ENCODE peak calls at places on chromosomes 2 and 18, in four cellular contexts. One of them, this sample, is unnamed.
A peak's percentile ranks its signal among the peaks of the same experiment; 100 is the strongest.

GRCh38 chr2:146523218-146523617 is 1321.6 kb upstream of the ACVR2A start:
- DNase-seq in mucosa of gallbladder: no peak
- DNase-seq in stimulated activated CD8-positive, alpha-beta memory T cell treated with anti-CD3 and anti-CD28 coated beads, Interleukin-12 subunit alpha, Interleukin-12 subunit beta, amount 100 ng/mL, for 1 hour: no peak
- DNase-seq in brain microvascular endothelial cell: no peak
- DNase-seq in this sample: no peak

GRCh38 chr2:75607988-75608683 is 38.4 kb upstream of the MRPL19 start:
- DNase-seq in mucosa of gallbladder: no peak
- DNase-seq in stimulated activated CD8-positive, alpha-beta memory T cell treated with anti-CD3 and anti-CD28 coated beads, Interleukin-12 subunit alpha, Interleukin-12 subunit beta, amount 100 ng/mL, for 1 hour: no peak
- DNase-seq in brain microvascular endothelial cell: no peak
- DNase-seq in this sample: no peak

GRCh38 chr2:226796840-226797288 is 2.8 kb downstream of the IRS1 start:
- DNase-seq in mucosa of gallbladder: peak; percentile 63
- DNase-seq in stimulated activated CD8-positive, alpha-beta memory T cell treated with anti-CD3 and anti-CD28 coated beads, Interleukin-12 subunit alpha, Interleukin-12 subunit beta, amount 100 ng/mL, for 1 hour: no peak
- DNase-seq in brain microvascular endothelial cell: no peak
- DNase-seq in this sample: no peak

GRCh38 chr18:24959100-24959499 is 392.9 kb downstream of the ZNF521 start:
- DNase-seq in mucosa of gallbladder: no peak
- DNase-seq in stimulated activated CD8-positive, alpha-beta memory T cell treated with anti-CD3 and anti-CD28 coated beads, Interleukin-12 subunit alpha, Interleukin-12 subunit beta, amount 100 ng/mL, for 1 hour: no peak
- DNase-seq in brain microvascular endothelial cell: no peak
- DNase-seq in this sample: peak; percentile 2

GRCh38 chr18:59988098-59988706 is 88.4 kb downstream of the PMAIP1 start:
- DNase-seq in mucosa of gallbladder: peak; percentile 25
- DNase-seq in stimulated activated CD8-positive, alpha-beta memory T cell treated with anti-CD3 and anti-CD28 coated beads, Interleukin-12 subunit alpha, Interleukin-12 subunit beta, amount 100 ng/mL, for 1 hour: peak; percentile 30
- DNase-seq in brain microvascular endothelial cell: peak; percentile 17
- DNase-seq in this sample: peak; percentile 17

GRCh38 chr2:240355001-240355891 is 80.2 kb upstream of the GPC1 start:
- DNase-seq in mucosa of gallbladder: no peak
- DNase-seq in stimulated activated CD8-positive, alpha-beta memory T cell treated with anti-CD3 and anti-CD28 coated beads, Interleukin-12 subunit alpha, Interleukin-12 subunit beta, amount 100 ng/mL, for 1 hour: no peak
- DNase-seq in brain microvascular endothelial cell: no peak
- DNase-seq in this sample: no peak

GRCh38 chr2:85414761-85415498 is 3.6 kb upstream of the SH2D6 start:
- DNase-seq in mucosa of gallbladder: no peak
- DNase-seq in stimulated activated CD8-positive, alpha-beta memory T cell treated with anti-CD3 and anti-CD28 coated beads, Interleukin-12 subunit alpha, Interleukin-12 subunit beta, amount 100 ng/mL, for 1 hour: no peak
- DNase-seq in brain microvascular endothelial cell: no peak
- DNase-seq in this sample: no peak

GRCh38 chr2:227115761-227116160 is 48.2 kb downstream of the COL4A4 start:
- DNase-seq in mucosa of gallbladder: no peak
- DNase-seq in stimulated activated CD8-positive, alpha-beta memory T cell treated with anti-CD3 and anti-CD28 coated beads, Interleukin-12 subunit alpha, Interleukin-12 subunit beta, amount 100 ng/mL, for 1 hour: no peak
- DNase-seq in brain microvascular endothelial cell: no peak
- DNase-seq in this sample: no peak

GRCh38 chr2:120037995-120038541 is 25.2 kb downstream of the EPB41L5 start:
- DNase-seq in mucosa of gallbladder: no peak
- DNase-seq in stimulated activated CD8-positive, alpha-beta memory T cell treated with anti-CD3 and anti-CD28 coated beads, Interleukin-12 subunit alpha, Interleukin-12 subunit beta, amount 100 ng/mL, for 1 hour: no peak
- DNase-seq in brain microvascular endothelial cell: no peak
- DNase-seq in this sample: no peak

GRCh38 chr2:112603731-112604130 is 19.3 kb downstream of the CHCHD5 start:
- DNase-seq in mucosa of gallbladder: no peak
- DNase-seq in stimulated activated CD8-positive, alpha-beta memory T cell treated with anti-CD3 and anti-CD28 coated beads, Interleukin-12 subunit alpha, Interleukin-12 subunit beta, amount 100 ng/mL, for 1 hour: no peak
- DNase-seq in brain microvascular endothelial cell: no peak
- DNase-seq in this sample: no peak

GRCh38 chr2:240560084-240560479 is at the start of gene DUSP28:
- DNase-seq in mucosa of gallbladder: peak; percentile 94
- DNase-seq in stimulated activated CD8-positive, alpha-beta memory T cell treated with anti-CD3 and anti-CD28 coated beads, Interleukin-12 subunit alpha, Interleukin-12 subunit beta, amount 100 ng/mL, for 1 hour: peak; percentile 72
- DNase-seq in brain microvascular endothelial cell: peak; percentile 78
- DNase-seq in this sample: peak; percentile 91

GRCh38 chr18:51911582-51911981 is 428.4 kb upstream of the DCC start:
- DNase-seq in mucosa of gallbladder: no peak
- DNase-seq in stimulated activated CD8-positive, alpha-beta memory T cell treated with anti-CD3 and anti-CD28 coated beads, Interleukin-12 subunit alpha, Interleukin-12 subunit beta, amount 100 ng/mL, for 1 hour: no peak
- DNase-seq in brain microvascular endothelial cell: no peak
- DNase-seq in this sample: no peak

GRCh38 chr2:64227603-64228125 is 83.4 kb upstream of the PELI1 start:
- DNase-seq in mucosa of gallbladder: no peak
- DNase-seq in stimulated activated CD8-positive, alpha-beta memory T cell treated with anti-CD3 and anti-CD28 coated beads, Interleukin-12 subunit alpha, Interleukin-12 subunit beta, amount 100 ng/mL, for 1 hour: no peak
- DNase-seq in brain microvascular endothelial cell: no peak
- DNase-seq in this sample: no peak

GRCh38 chr2:55119711-55120487 is 69.6 kb upstream of the RTN4 start:
- DNase-seq in mucosa of gallbladder: no peak
- DNase-seq in stimulated activated CD8-positive, alpha-beta memory T cell treated with anti-CD3 and anti-CD28 coated beads, Interleukin-12 subunit alpha, Interleukin-12 subunit beta, amount 100 ng/mL, for 1 hour: no peak
- DNase-seq in brain microvascular endothelial cell: no peak
- DNase-seq in this sample: peak; percentile 16

GRCh38 chr2:102290594-102290993 is 20.8 kb upstream of the IL1RL1 start:
- DNase-seq in mucosa of gallbladder: no peak
- DNase-seq in stimulated activated CD8-positive, alpha-beta memory T cell treated with anti-CD3 and anti-CD28 coated beads, Interleukin-12 subunit alpha, Interleukin-12 subunit beta, amount 100 ng/mL, for 1 hour: no peak
- DNase-seq in brain microvascular endothelial cell: no peak
- DNase-seq in this sample: no peak

GRCh38 chr2:101679801-101680487 is 17.6 kb upstream of the MAP4K4 start:
- DNase-seq in mucosa of gallbladder: no peak
- DNase-seq in stimulated activated CD8-positive, alpha-beta memory T cell treated with anti-CD3 and anti-CD28 coated beads, Interleukin-12 subunit alpha, Interleukin-12 subunit beta, amount 100 ng/mL, for 1 hour: no peak
- DNase-seq in brain microvascular endothelial cell: no peak
- DNase-seq in this sample: no peak

GRCh38 chr2:191020742-191021381 is 6.9 kb upstream of the STAT1 start:
- DNase-seq in mucosa of gallbladder: peak; percentile 23
- DNase-seq in stimulated activated CD8-positive, alpha-beta memory T cell treated with anti-CD3 and anti-CD28 coated beads, Interleukin-12 subunit alpha, Interleukin-12 subunit beta, amount 100 ng/mL, for 1 hour: no peak
- DNase-seq in brain microvascular endothelial cell: peak; percentile 65
- DNase-seq in this sample: peak; percentile 55

GRCh38 chr2:177888581-177888980 is 184.0 kb downstream of the PDE11A start:
- DNase-seq in mucosa of gallbladder: no peak
- DNase-seq in stimulated activated CD8-positive, alpha-beta memory T cell treated with anti-CD3 and anti-CD28 coated beads, Interleukin-12 subunit alpha, Interleukin-12 subunit beta, amount 100 ng/mL, for 1 hour: no peak
- DNase-seq in brain microvascular endothelial cell: no peak
- DNase-seq in this sample: no peak

GRCh38 chr2:101832114-101832513 is 134.6 kb downstream of the MAP4K4 start:
- DNase-seq in mucosa of gallbladder: no peak
- DNase-seq in stimulated activated CD8-positive, alpha-beta memory T cell treated with anti-CD3 and anti-CD28 coated beads, Interleukin-12 subunit alpha, Interleukin-12 subunit beta, amount 100 ng/mL, for 1 hour: no peak
- DNase-seq in brain microvascular endothelial cell: no peak
- DNase-seq in this sample: no peak

GRCh38 chr2:239180526-239181073 is 220.2 kb downstream of the HDAC4 start:
- DNase-seq in mucosa of gallbladder: no peak
- DNase-seq in stimulated activated CD8-positive, alpha-beta memory T cell treated with anti-CD3 and anti-CD28 coated beads, Interleukin-12 subunit alpha, Interleukin-12 subunit beta, amount 100 ng/mL, for 1 hour: no peak
- DNase-seq in brain microvascular endothelial cell: no peak
- DNase-seq in this sample: no peak